ENCODE peak calls at places on chromosomes 6 and 20, in five cellular contexts. I is stimulated activated CD8-positive, alpha-beta memory T cell treated with anti-CD3 and anti-CD28 coated beads, Interleukin-4, amount 100 ng/mL, for 24 hours; F is MV-4-11; C is activated naive CD8-positive, alpha-beta T cell treated with anti-CD3 and anti-CD28 coated beads, Interleukin-2, amount 50 U/mL, for 24 hours; M is effector CD4-positive, alpha-beta T cell. D is an unnamed sample.

GRCh38 chr6:73702444-73702843 is 6.4 kb downstream of the CD109 start:
- DNase-seq in I (no peak), F (no peak), C (no peak), M (no peak), D (no peak)

GRCh38 chr6:25248100-25248499 is 31.1 kb upstream of the CARMIL1 start:
- DNase-seq in I (no peak), F (no peak), C (no peak), M (no peak), D (no peak)

GRCh38 chr6:88208736-88209135 is 42.6 kb upstream of the CNR1 start:
- DNase-seq in I (no peak), F (no peak), C (no peak), M (no peak), D (no peak)

GRCh38 chr6:107489636-107490567 is at the start of gene SOBP:
- DNase-seq in I (peak; percentile 53), F (no peak), C (peak; percentile 43), M (peak; percentile 7), D (peak; percentile 18)

GRCh38 chr6:136989591-136990578 is 54.9 kb downstream of the IL20RA start:
- DNase-seq in I (no peak), F (no peak), C (no peak), M (no peak), D (no peak)

GRCh38 chr6:154352898-154353585 is 3.6 kb downstream of the IPCEF1 start:
- DNase-seq in I (peak; percentile 9), F (peak; percentile 52), C (peak; percentile 28), M (no peak), D (no peak)

GRCh38 chr20:24948939-24949679 is at the start of gene CST7:
- DNase-seq in I (peak; percentile 91), F (peak; percentile 90), C (peak; percentile 90), M (peak; percentile 68), D (no peak)

GRCh38 chr6:48177786-48178185 is 66.8 kb upstream of the PTCHD4 start:
- DNase-seq in I (no peak), F (no peak), C (no peak), M (no peak), D (no peak)

GRCh38 chr6:5499644-5500306 is 238.5 kb downstream of the FARS2 start:
- DNase-seq in I (no peak), F (no peak), C (no peak), M (no peak), D (no peak)

GRCh38 chr6:157925771-157926170 is 55.9 kb upstream of the SYNJ2 start:
- DNase-seq in I (no peak), F (no peak), C (no peak), M (no peak), D (no peak)

GRCh38 chr20:20971810-20972209 is 134.3 kb downstream of the LINC00237 start:
- DNase-seq in I (no peak), F (no peak), C (no peak), M (no peak), D (no peak)

GRCh38 chr6:45626087-45626891 is 248.6 kb upstream of the SUPT3H start:
- DNase-seq in I (no peak), F (peak; percentile 69), C (peak; percentile 31), M (no peak), D (no peak)

GRCh38 chr20:32040142-32040953 is 11.7 kb upstream of the HCK start:
- DNase-seq in I (no peak), F (peak; percentile 93), C (peak; percentile 13), M (no peak), D (no peak)

GRCh38 chr6:38311201-38311600 is 328.5 kb downstream of the BTBD9 start:
- DNase-seq in I (no peak), F (no peak), C (no peak), M (no peak), D (no peak)

GRCh38 chr20:19566226-19566960 is 191.7 kb upstream of the RIN2 start:
- DNase-seq in I (no peak), F (peak; percentile 64), C (no peak), M (no peak), D (no peak)

GRCh38 chr20:18363708-18364107 is 75.4 kb downstream of the ZNF133 start:
- DNase-seq in I (no peak), F (no peak), C (no peak), M (no peak), D (no peak)

GRCh38 chr6:108876929-108877775 is 28.9 kb downstream of the ARMC2 start:
- DNase-seq in I (no peak), F (no peak), C (no peak), M (no peak), D (no peak)

GRCh38 chr6:32194825-32195651 is 2.6 kb upstream of the GPSM3 start:
- DNase-seq in I (no peak), F (peak; percentile 65), C (peak; percentile 41), M (no peak), D (no peak)

GRCh38 chr6:81734500-81735140 is 17.9 kb downstream of the TENT5A start:
- DNase-seq in I (no peak), F (no peak), C (no peak), M (no peak), D (no peak)

GRCh38 chr6:128725271-128726233 is 157.4 kb upstream of the LAMA2 start:
- DNase-seq in I (no peak), F (no peak), C (peak; percentile 26), M (no peak), D (peak; percentile 3)

GRCh38 chr20:45836841-45837240 is 3.2 kb downstream of the SNX21 start:
- DNase-seq in I (no peak), F (no peak), C (no peak), M (no peak), D (no peak)

GRCh38 chr6:163338671-163339405 is 75.7 kb upstream of the QKI start:
- DNase-seq in I (no peak), F (peak; percentile 88), C (no peak), M (no peak), D (no peak)

D was measured in T-helper 1 cell.